ENCODE peak calls at places on chromosome X, in nine cellular contexts. R is hepatocyte, W is activated T-cell treated with anti-CD3 and anti-CD28 coated beads for 48 hours, N is Karpas-422, P is mammary epithelial cell, X is LoVo, T is stromal cell of bone marrow, G is NCI-H1694, F is NCI-H1092 treated with DMSO at 0.1 percent for 48 hours. V is an unnamed sample.
A peak's percentile ranks its signal among the peaks of the same experiment; 100 is the strongest.

GRCh38 chrX:111133389-111133788 is 37.4 kb downstream of the PAK3 start:
- DNase-seq in P (peak; percentile 48), F (no peak), G (no peak), T (peak; percentile 9), W (no peak), R (no peak), N (no peak), X (no peak), V (peak; percentile 1)

GRCh38 chrX:108397627-108398392 is 40.4 kb downstream of the COL4A6 start:
- DNase-seq in P (peak; percentile 86), G (no peak), X (no peak), W (no peak), R (no peak), F (no peak), N (no peak), T (peak; percentile 6), V (peak; percentile 62)

GRCh38 chrX:105260291-105261043 is 40.0 kb upstream of the TEX13A start:
- DNase-seq in R (no peak), P (no peak), F (no peak), W (no peak), X (no peak), G (no peak), N (no peak), T (no peak), V (no peak)

GRCh38 chrX:2262679-2263055 is 238.1 kb downstream of the DHRSX start:
- DNase-seq in G (no peak), F (no peak), R (no peak), T (no peak), X (no peak), P (no peak), W (no peak), N (no peak), V (no peak)

GRCh38 chrX:40132751-40133150 is 35.0 kb upstream of the BCOR start:
- DNase-seq in G (no peak), R (peak; percentile 66), T (peak; percentile 65), X (peak; percentile 42), F (no peak), W (no peak), P (peak; percentile 76), N (no peak), V (peak; percentile 73)

GRCh38 chrX:24561121-24561520 is 86.0 kb downstream of the PCYT1B start:
- DNase-seq in R (no peak), F (no peak), P (no peak), W (no peak), G (peak; percentile 17), X (no peak), N (peak; percentile 77), T (no peak), V (peak; percentile 50)

GRCh38 chrX:70049925-70050324 is at the start of gene AWAT2:
- DNase-seq in P (peak; percentile 54), R (no peak), X (no peak), G (no peak), N (no peak), T (no peak), W (no peak), F (no peak), V (no peak)

GRCh38 chrX:138128025-138128671 is 562.2 kb downstream of the ZIC3 start:
- DNase-seq in X (peak; percentile 20), T (peak; percentile 6), R (peak; percentile 40), W (no peak), F (peak; percentile 49), G (peak; percentile 3), N (peak; percentile 71), P (peak; percentile 21), V (peak; percentile 59)

GRCh38 chrX:95903490-95903889 is 781.2 kb upstream of the DIAPH2 start:
- DNase-seq in G (no peak), R (no peak), T (no peak), F (no peak), W (no peak), P (no peak), N (no peak), X (no peak), V (peak; percentile 68)

GRCh38 chrX:118347131-118347530 is 1.2 kb downstream of the WDR44 start:
- DNase-seq in P (peak; percentile 49), X (peak; percentile 2), G (no peak), T (no peak), N (peak; percentile 53), W (no peak), F (no peak), R (peak; percentile 13), V (peak; percentile 59)

GRCh38 chrX:31279359-31279758 is 207.5 kb upstream of the FTHL17 start:
- DNase-seq in X (no peak), T (no peak), R (peak; percentile 5), F (no peak), W (no peak), G (no peak), P (peak; percentile 42), N (no peak), V (peak; percentile 23)

GRCh38 chrX:97328853-97329252 is 445.1 kb downstream of the RPA4 start:
- DNase-seq in N (no peak), F (no peak), G (no peak), P (no peak), R (no peak), W (no peak), T (no peak), X (no peak), V (no peak)

GRCh38 chrX:130524476-130525194 is 122.8 kb downstream of the RBMX2 start:
- DNase-seq in P (no peak), F (no peak), G (no peak), T (no peak), X (no peak), W (no peak), R (no peak), N (no peak), V (no peak)

GRCh38 chrX:49956313-49956712 is 33.9 kb downstream of the CLCN5 start:
- DNase-seq in R (no peak), G (no peak), W (no peak), F (no peak), X (no peak), T (no peak), P (no peak), N (no peak), V (no peak)

V was measured in lung microvascular endothelial cell.